ENCODE peak calls at places on chromosome 6, in seven cellular contexts. E, S, K, O, F, B and D are unnamed samples.

GRCh38 chr6:391559-392440 is at the start of gene IRF4:
- DNase-seq in K (no peak), E (no peak), B (no peak), S (no peak), O (no peak), F (no peak), D (no peak)

GRCh38 chr6:170532867-170533488 is 20.1 kb downstream of the PSMB1 start:
- DNase-seq in E (no peak), O (no peak), F (no peak), B (no peak), S (no peak), K (no peak), D (no peak)

GRCh38 chr6:156585859-156586258 is 191.3 kb upstream of the ARID1B start:
- DNase-seq in B (no peak), F (no peak), S (no peak), E (no peak), O (no peak), K (no peak), D (no peak)

GRCh38 chr6:72954736-72955135 is 270.6 kb downstream of the KHDC1L start:
- DNase-seq in B (no peak), S (no peak), K (no peak), F (no peak), O (no peak), E (no peak), D (no peak)

GRCh38 chr6:140320081-140320798 is 945.8 kb upstream of the CITED2 start:
- DNase-seq in E (no peak), K (no peak), O (no peak), F (no peak), S (no peak), B (no peak), D (no peak)

GRCh38 chr6:46290435-46290834 is 119.7 kb upstream of the ENPP5 start:
- DNase-seq in E (no peak), B (no peak), O (no peak), S (no peak), F (no peak), K (no peak), D (no peak)

GRCh38 chr6:170435766-170436165 is 117.3 kb downstream of the PSMB1 start:
- DNase-seq in E (no peak), O (no peak), F (no peak), B (no peak), S (no peak), K (no peak), D (no peak)

GRCh38 chr6:32073066-32073465 is 34.9 kb downstream of the CYP21A2 start:
- DNase-seq in S (no peak), F (no peak), E (no peak), K (no peak), O (no peak), B (no peak), D (no peak)

GRCh38 chr6:81624443-81624842 is 128.0 kb downstream of the TENT5A start:
- DNase-seq in E (no peak), F (no peak), K (no peak), O (no peak), B (no peak), S (no peak), D (no peak)

GRCh38 chr6:13710552-13711383 is 867 bp downstream of the RANBP9 start:
- DNase-seq in O (peak), S (no peak), F (no peak), K (peak), E (peak), B (no peak), D (peak)

GRCh38 chr6:170225852-170226417 is 64.9 kb downstream of the DLL1 start:
- DNase-seq in B (no peak), E (no peak), O (no peak), K (no peak), S (no peak), F (no peak), D (peak)

GRCh38 chr6:101393291-101394251 is at the start of gene GRIK2:
- DNase-seq in E (no peak), O (peak), F (no peak), B (no peak), S (no peak), K (peak), D (peak)

GRCh38 chr6:143594647-143595046 is 83.1 kb upstream of the PHACTR2 start:
- DNase-seq in O (no peak), F (no peak), B (no peak), K (no peak), E (no peak), S (no peak), D (no peak)

GRCh38 chr6:36906539-36906938 is 20.8 kb downstream of the C6orf89 start:
- DNase-seq in F (no peak), S (no peak), B (no peak), O (no peak), K (no peak), E (no peak), D (peak)

GRCh38 chr6:53873922-53874321 is 79.1 kb downstream of the LRRC1 start:
- DNase-seq in O (no peak), E (no peak), B (no peak), F (no peak), S (no peak), K (no peak), D (no peak)

GRCh38 chr6:39901670-39902069 is 32.6 kb downstream of the MOCS1 start:
- DNase-seq in K (no peak), F (no peak), B (no peak), E (no peak), O (no peak), S (no peak), D (no peak)

GRCh38 chr6:145903356-145904102 is 60.6 kb downstream of the SHPRH start:
- DNase-seq in B (no peak), F (no peak), K (no peak), E (peak), S (no peak), O (no peak), D (no peak)

GRCh38 chr6:168169624-168170023 is 90.6 kb upstream of the FRMD1 start:
- DNase-seq in B (no peak), K (no peak), O (no peak), E (no peak), S (no peak), F (no peak), D (no peak)

GRCh38 chr6:24927234-24927955 is 8.4 kb downstream of the RIPOR2 start:
- DNase-seq in O (no peak), K (no peak), F (no peak), B (no peak), S (no peak), E (no peak), D (no peak)

GRCh38 chr6:8218861-8219260 is 116.5 kb upstream of the EEF1E1 start:
- DNase-seq in F (no peak), E (no peak), O (no peak), B (no peak), S (no peak), K (no peak), D (no peak)

GRCh38 chr6:8215631-8216030 is 113.3 kb upstream of the EEF1E1 start:
- DNase-seq in O (no peak), B (no peak), E (no peak), K (no peak), S (no peak), F (no peak), D (no peak)

GRCh38 chr6:8225113-8225512 is 122.8 kb upstream of the EEF1E1 start:
- DNase-seq in K (no peak), S (no peak), B (no peak), O (no peak), E (no peak), F (no peak), D (no peak)

DNA sequence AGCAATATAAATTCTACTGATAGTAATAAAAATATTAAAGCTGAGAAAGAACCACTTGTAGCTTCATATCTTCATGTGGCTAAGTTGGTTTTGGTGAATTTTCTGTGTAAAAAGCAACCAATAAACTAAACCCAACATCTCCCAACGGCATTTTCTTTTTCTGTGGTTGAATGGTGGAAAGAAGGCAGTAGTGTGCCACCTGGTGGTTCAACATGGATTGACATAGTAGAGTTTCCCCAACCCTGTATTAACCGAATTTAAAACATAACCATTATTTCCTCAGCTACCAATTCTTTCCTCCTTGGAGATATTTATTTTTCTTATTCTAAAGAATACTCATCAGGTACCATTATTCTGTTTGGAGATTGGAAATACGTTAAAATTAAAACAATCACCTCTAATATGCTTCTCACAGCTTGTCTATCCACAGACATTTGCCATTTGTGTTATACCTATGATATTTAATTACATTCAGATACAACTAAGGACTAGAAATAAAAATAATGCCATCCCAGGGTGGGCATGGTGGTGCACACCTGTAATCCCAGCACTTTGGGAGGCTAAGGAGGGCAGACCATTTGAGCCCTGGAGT is 117.1 kb upstream of the EEF1E1 start:
- DNase-seq in S (peak), B (no peak), O (peak), F (no peak), E (peak), K (peak), D (peak)
- TF ChIP-seq JUND in S (no peak), B (no peak), O (no peak), F (no peak), E (no peak), K (no peak), D (no peak)

GRCh38 chr6:155106456-155107107 is 111.5 kb downstream of the TIAM2 start:
- DNase-seq in O (no peak), B (no peak), E (no peak), F (no peak), K (no peak), S (no peak), D (no peak)
- TF ChIP-seq JUND in O (no peak), B (no peak), E (no peak), F (no peak), K (no peak), S (no peak), D (no peak)

DNA sequence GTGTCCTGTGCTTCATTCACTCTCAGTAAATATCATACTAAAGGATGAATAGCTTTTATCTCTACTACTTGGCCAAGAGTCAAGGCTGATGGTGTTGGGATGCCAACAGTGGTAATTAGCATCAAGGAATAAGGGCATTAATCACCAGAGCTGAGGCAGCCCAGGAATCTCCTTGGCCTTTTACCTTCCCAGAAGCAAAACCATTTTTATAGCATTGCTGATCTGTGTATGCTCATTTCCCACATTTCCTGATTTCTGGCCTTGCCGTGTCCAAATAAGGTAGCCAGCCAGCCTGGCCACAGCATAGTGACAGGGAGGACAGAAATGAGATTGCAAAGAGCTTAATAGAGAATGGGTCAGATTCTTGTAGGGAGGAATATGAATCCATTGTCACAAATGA is 76.7 kb upstream of the FOXO3 start:
- DNase-seq in S (no peak), E (no peak), B (no peak), O (no peak), K (no peak), F (no peak), D (no peak)
- TF ChIP-seq JUND in S (no peak), E (no peak), B (no peak), O (no peak), K (no peak), F (no peak), D (no peak)

GRCh38 chr6:152004896-152005295 is 197.4 kb downstream of the ESR1 start:
- DNase-seq in K (no peak), E (no peak), F (no peak), O (no peak), S (no peak), B (no peak), D (no peak)
- TF ChIP-seq JUND in K (no peak), E (no peak), F (no peak), O (no peak), S (no peak), B (no peak), D (no peak)